ENCODE peak calls at places on chromosome 1, in four cellular contexts. One of them, this sample, is unnamed.
A peak's percentile ranks its signal among the peaks of the same experiment; 100 is the strongest.

GRCh38 chr1:106173101-106173500 is 883.4 kb upstream of the PRMT6 start:
- DNase-seq in neural progenitor cell: no peak
- DNase-seq in AG04450: no peak
- DNase-seq in choroid plexus epithelial cell: no peak
- DNase-seq in this sample: no peak

GRCh38 chr1:29830383-29830782 is 594.1 kb downstream of the PTPRU start:
- DNase-seq in AG04450: no peak
- DNase-seq in neural progenitor cell: no peak
- DNase-seq in choroid plexus epithelial cell: no peak
- DNase-seq in this sample: no peak

GRCh38 chr1:225923692-225924555 is at the start of gene PYCR2:
- DNase-seq in neural progenitor cell: peak; percentile 98
- DNase-seq in choroid plexus epithelial cell: peak; percentile 98
- DNase-seq in AG04450: peak; percentile 91
- DNase-seq in this sample: peak; percentile 96

GRCh38 chr1:216612291-216612690 is 110.9 kb downstream of the ESRRG start:
- DNase-seq in neural progenitor cell: no peak
- DNase-seq in choroid plexus epithelial cell: no peak
- DNase-seq in AG04450: no peak
- DNase-seq in this sample: no peak

GRCh38 chr1:220368352-220369265 is 96.4 kb upstream of the RAB3GAP2 start:
- DNase-seq in choroid plexus epithelial cell: peak; percentile 25
- DNase-seq in AG04450: no peak
- DNase-seq in neural progenitor cell: no peak
- DNase-seq in this sample: no peak

GRCh38 chr1:41514381-41514780 is 29.9 kb upstream of the EDN2 start:
- DNase-seq in AG04450: no peak
- DNase-seq in choroid plexus epithelial cell: no peak
- DNase-seq in neural progenitor cell: no peak
- DNase-seq in this sample: no peak

GRCh38 chr1:91731815-91732214 is 154.1 kb downstream of the TGFBR3 start:
- DNase-seq in neural progenitor cell: no peak
- DNase-seq in AG04450: no peak
- DNase-seq in choroid plexus epithelial cell: peak; percentile 31
- DNase-seq in this sample: peak; percentile 70

GRCh38 chr1:11500881-11501280 is 21.9 kb downstream of the DISP3 start:
- DNase-seq in neural progenitor cell: no peak
- DNase-seq in AG04450: no peak
- DNase-seq in choroid plexus epithelial cell: no peak
- DNase-seq in this sample: no peak

GRCh38 chr1:111988377-111988742 is 1.1 kb downstream of the KCND3 start:
- DNase-seq in AG04450: no peak
- DNase-seq in neural progenitor cell: no peak
- DNase-seq in choroid plexus epithelial cell: no peak
- DNase-seq in this sample: no peak

GRCh38 chr1:67898033-67898726 is 64.9 kb upstream of the GNG12 start:
- DNase-seq in neural progenitor cell: no peak
- DNase-seq in choroid plexus epithelial cell: peak; percentile 15
- DNase-seq in AG04450: no peak
- DNase-seq in this sample: no peak
- H3K4me3 ChIP-seq in neural progenitor cell: no peak overlapping the region
- H3K4me3 ChIP-seq in choroid plexus epithelial cell: no peak overlapping the region
- H3K4me3 ChIP-seq in AG04450: no peak overlapping the region
- H3K4me3 ChIP-seq in this sample: no peak overlapping the region

GRCh38 chr1:156055343-156055645 is 712 bp downstream of the LAMTOR2 start:
- DNase-seq in neural progenitor cell: no peak
- DNase-seq in AG04450: no peak
- DNase-seq in choroid plexus epithelial cell: no peak
- DNase-seq in this sample: no peak
- H3K4me3 ChIP-seq in neural progenitor cell: peak overlapping the region; percentile 90
- H3K4me3 ChIP-seq in AG04450: peak overlapping the region; percentile 98
- H3K4me3 ChIP-seq in choroid plexus epithelial cell: peak overlapping the region; percentile 99
- H3K4me3 ChIP-seq in this sample: peak overlapping the region; percentile 96

GRCh38 chr1:45543599-45544417 is 6.8 kb upstream of the AKR1A1 start:
- DNase-seq in neural progenitor cell: no peak
- DNase-seq in AG04450: no peak
- DNase-seq in choroid plexus epithelial cell: peak; percentile 26
- DNase-seq in this sample: peak; percentile 42
- H3K4me3 ChIP-seq in neural progenitor cell: no peak overlapping the region
- H3K4me3 ChIP-seq in AG04450: no peak overlapping the region
- H3K4me3 ChIP-seq in choroid plexus epithelial cell: no peak overlapping the region
- H3K4me3 ChIP-seq in this sample: no peak overlapping the region

GRCh38 chr1:51264470-51264869 is 28.4 kb downstream of the RNF11 start:
- DNase-seq in choroid plexus epithelial cell: peak; percentile 91
- DNase-seq in neural progenitor cell: no peak
- DNase-seq in AG04450: peak; percentile 78
- DNase-seq in this sample: peak; percentile 89
- H3K4me3 ChIP-seq in choroid plexus epithelial cell: no peak overlapping the region
- H3K4me3 ChIP-seq in neural progenitor cell: no peak overlapping the region
- H3K4me3 ChIP-seq in AG04450: no peak overlapping the region
- H3K4me3 ChIP-seq in this sample: no peak overlapping the region

GRCh38 chr1:2529776-2530500 is at the start of gene HES5:
- DNase-seq in AG04450: no peak
- DNase-seq in neural progenitor cell: peak; percentile 99
- DNase-seq in choroid plexus epithelial cell: no peak
- DNase-seq in this sample: no peak

GRCh38 chr1:2528611-2528965 is 1.5 kb downstream of the HES5 start:
- DNase-seq in neural progenitor cell: no peak
- DNase-seq in AG04450: no peak
- DNase-seq in choroid plexus epithelial cell: no peak
- DNase-seq in this sample: no peak

GRCh38 chr1:2528966-2529750 is 905 bp downstream of the HES5 start:
- DNase-seq in choroid plexus epithelial cell: no peak
- DNase-seq in neural progenitor cell: peak; percentile 76
- DNase-seq in AG04450: no peak
- DNase-seq in this sample: no peak

GRCh38 chr1:2532485-2533160 is 2.6 kb upstream of the HES5 start:
- DNase-seq in neural progenitor cell: peak; percentile 60
- DNase-seq in choroid plexus epithelial cell: no peak
- DNase-seq in AG04450: no peak
- DNase-seq in this sample: no peak

GRCh38 chr1:2530501-2531361 is 668 bp upstream of the HES5 start:
- DNase-seq in neural progenitor cell: no peak
- DNase-seq in AG04450: no peak
- DNase-seq in choroid plexus epithelial cell: no peak
- DNase-seq in this sample: no peak
- H3K4me3 ChIP-seq in neural progenitor cell: peak overlapping the region; percentile 3
- H3K4me3 ChIP-seq in AG04450: no peak overlapping the region
- H3K4me3 ChIP-seq in choroid plexus epithelial cell: no peak overlapping the region
- H3K4me3 ChIP-seq in this sample: no peak overlapping the region

GRCh38 chr1:210291088-210291487 is 37.6 kb upstream of the HHAT start:
- DNase-seq in AG04450: no peak
- DNase-seq in neural progenitor cell: no peak
- DNase-seq in choroid plexus epithelial cell: no peak
- DNase-seq in this sample: no peak

GRCh38 chr1:210292276-210292851 is 36.3 kb upstream of the HHAT start:
- DNase-seq in neural progenitor cell: peak; percentile 86
- DNase-seq in AG04450: no peak
- DNase-seq in choroid plexus epithelial cell: no peak
- DNase-seq in this sample: peak; percentile 8

GRCh38 chr1:210291786-210292275 is 36.9 kb upstream of the HHAT start:
- DNase-seq in choroid plexus epithelial cell: no peak
- DNase-seq in neural progenitor cell: no peak
- DNase-seq in AG04450: peak; percentile 37
- DNase-seq in this sample: no peak

GRCh38 chr1:210294991-210295773 is 33.5 kb upstream of the HHAT start:
- DNase-seq in AG04450: no peak
- DNase-seq in choroid plexus epithelial cell: no peak
- DNase-seq in neural progenitor cell: peak; percentile 67
- DNase-seq in this sample: peak; percentile 52

GRCh38 chr1:210293191-210293607 is 35.5 kb upstream of the HHAT start:
- DNase-seq in neural progenitor cell: no peak
- DNase-seq in AG04450: peak; percentile 59
- DNase-seq in choroid plexus epithelial cell: no peak
- DNase-seq in this sample: peak; percentile 90
- H3K4me3 ChIP-seq in neural progenitor cell: peak overlapping the region; percentile 53
- H3K4me3 ChIP-seq in AG04450: peak overlapping the region; percentile 52
- H3K4me3 ChIP-seq in choroid plexus epithelial cell: no peak overlapping the region
- H3K4me3 ChIP-seq in this sample: no peak overlapping the region

GRCh38 chr1:23825762-23826522 is 713 bp upstream of the HMGCL start:
- DNase-seq in choroid plexus epithelial cell: no peak
- DNase-seq in neural progenitor cell: no peak
- DNase-seq in AG04450: no peak
- DNase-seq in this sample: no peak

GRCh38 chr1:23827717-23828116 is 2.5 kb upstream of the HMGCL start:
- DNase-seq in neural progenitor cell: no peak
- DNase-seq in AG04450: no peak
- DNase-seq in choroid plexus epithelial cell: no peak
- DNase-seq in this sample: no peak

GRCh38 chr1:23824711-23825075 is 536 bp downstream of the HMGCL start:
- DNase-seq in choroid plexus epithelial cell: no peak
- DNase-seq in neural progenitor cell: peak; percentile 8
- DNase-seq in AG04450: no peak
- DNase-seq in this sample: no peak

GRCh38 chr1:23825076-23825761 is at the start of gene HMGCL:
- DNase-seq in AG04450: peak; percentile 50
- DNase-seq in choroid plexus epithelial cell: peak; percentile 92
- DNase-seq in neural progenitor cell: peak; percentile 93
- DNase-seq in this sample: peak; percentile 93

DNA sequence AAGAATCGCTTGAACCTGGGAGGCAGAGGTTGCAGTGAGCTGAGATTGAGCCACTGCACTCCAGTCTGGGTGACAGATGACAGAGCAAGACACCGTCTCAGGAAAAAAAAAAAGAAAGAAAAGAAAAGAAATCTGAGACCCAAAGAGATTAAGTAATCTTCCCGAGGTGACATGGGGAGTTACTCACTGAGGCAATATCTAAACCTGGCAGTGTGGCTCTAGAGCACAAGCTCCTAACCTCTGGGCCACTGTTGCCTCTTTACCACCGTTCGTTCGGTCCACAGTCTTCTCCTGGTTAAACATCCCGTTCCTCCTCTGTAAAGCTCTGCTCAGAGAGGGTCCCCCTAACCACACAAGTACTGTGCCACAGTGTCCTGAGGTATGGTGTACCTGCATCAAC is 1.5 kb downstream of the HMGCL start:
- DNase-seq in neural progenitor cell: no peak
- DNase-seq in AG04450: no peak
- DNase-seq in choroid plexus epithelial cell: no peak
- DNase-seq in this sample: no peak
- H3K4me3 ChIP-seq in neural progenitor cell: no peak overlapping the region
- H3K4me3 ChIP-seq in AG04450: peak overlapping the region; percentile 95
- H3K4me3 ChIP-seq in choroid plexus epithelial cell: no peak overlapping the region
- H3K4me3 ChIP-seq in this sample: no peak overlapping the region

GRCh38 chr1:204080163-204080903 is 7.4 kb downstream of the SOX13 start:
- DNase-seq in neural progenitor cell: peak; percentile 94
- DNase-seq in choroid plexus epithelial cell: peak; percentile 91
- DNase-seq in AG04450: no peak
- DNase-seq in this sample: peak; percentile 95

GRCh38 chr1:204076891-204077290 is 4.0 kb downstream of the SOX13 start:
- DNase-seq in AG04450: no peak
- DNase-seq in neural progenitor cell: no peak
- DNase-seq in choroid plexus epithelial cell: no peak
- DNase-seq in this sample: no peak

GRCh38 chr1:204075890-204076837 is 3.2 kb downstream of the SOX13 start:
- DNase-seq in choroid plexus epithelial cell: no peak
- DNase-seq in AG04450: no peak
- DNase-seq in neural progenitor cell: no peak
- DNase-seq in this sample: no peak

GRCh38 chr1:204079608-204079999 is 6.7 kb downstream of the SOX13 start:
- DNase-seq in AG04450: no peak
- DNase-seq in choroid plexus epithelial cell: no peak
- DNase-seq in neural progenitor cell: no peak
- DNase-seq in this sample: no peak

GRCh38 chr1:204077979-204078696 is 5.2 kb downstream of the SOX13 start:
- DNase-seq in AG04450: no peak
- DNase-seq in neural progenitor cell: peak; percentile 83
- DNase-seq in choroid plexus epithelial cell: peak; percentile 44
- DNase-seq in this sample: no peak
- H3K4me3 ChIP-seq in AG04450: no peak overlapping the region
- H3K4me3 ChIP-seq in neural progenitor cell: peak overlapping the region; percentile 11
- H3K4me3 ChIP-seq in choroid plexus epithelial cell: no peak overlapping the region
- H3K4me3 ChIP-seq in this sample: no peak overlapping the region

GRCh38 chr1:158005249-158005648 is 11.8 kb downstream of the KIRREL1 start:
- DNase-seq in neural progenitor cell: no peak
- DNase-seq in choroid plexus epithelial cell: no peak
- DNase-seq in AG04450: no peak
- DNase-seq in this sample: no peak

GRCh38 chr1:158007949-158008386 is 14.5 kb downstream of the KIRREL1 start:
- DNase-seq in neural progenitor cell: no peak
- DNase-seq in choroid plexus epithelial cell: no peak
- DNase-seq in AG04450: no peak
- DNase-seq in this sample: no peak

GRCh38 chr1:158011714-158012113 is 18.3 kb downstream of the KIRREL1 start:
- DNase-seq in choroid plexus epithelial cell: peak; percentile 52
- DNase-seq in neural progenitor cell: no peak
- DNase-seq in AG04450: no peak
- DNase-seq in this sample: peak; percentile 46

GRCh38 chr1:158007180-158007579 is 13.7 kb downstream of the KIRREL1 start:
- DNase-seq in choroid plexus epithelial cell: no peak
- DNase-seq in AG04450: no peak
- DNase-seq in neural progenitor cell: no peak
- DNase-seq in this sample: no peak

DNA sequence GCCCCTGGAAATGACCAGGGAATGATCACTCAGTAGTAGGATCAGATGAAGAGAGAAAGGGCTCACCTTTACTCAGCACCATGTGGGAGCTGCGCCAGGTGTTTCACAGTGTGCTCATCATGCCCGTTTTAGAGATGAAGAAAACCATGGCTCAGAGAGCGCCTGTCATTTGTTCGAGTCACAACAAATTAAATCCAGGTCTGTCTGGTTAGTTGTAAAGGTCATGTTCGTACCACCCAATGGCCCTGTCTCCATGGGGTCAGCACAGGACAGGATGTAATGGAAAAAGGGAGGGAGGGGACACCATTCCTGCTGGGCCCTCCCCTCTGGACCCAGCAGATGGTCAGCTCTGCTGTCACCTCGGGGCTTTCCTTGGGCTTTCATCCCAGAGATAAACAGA is 15.2 kb downstream of the KIRREL1 start:
- DNase-seq in neural progenitor cell: no peak
- DNase-seq in choroid plexus epithelial cell: no peak
- DNase-seq in AG04450: no peak
- DNase-seq in this sample: no peak
- H3K4me3 ChIP-seq in neural progenitor cell: no peak overlapping the region
- H3K4me3 ChIP-seq in choroid plexus epithelial cell: no peak overlapping the region
- H3K4me3 ChIP-seq in AG04450: no peak overlapping the region
- H3K4me3 ChIP-seq in this sample: no peak overlapping the region